ENCODE peak calls at places on chromosomes 16 and 17, in seven cellular contexts. A is brain microvascular endothelial cell, J is uterus, H is adrenal gland, U is left lung, V is LNCaP clone FGC, E is tibial nerve. D is an unnamed sample.

GRCh38 chr16:73433493-73434307 is 385.8 kb upstream of the ZFHX3 start:
- DNase-seq in A (no peak), J (no peak), H (no peak), U (no peak), V (no peak), E (no peak), D (no peak)

GRCh38 chr17:67606471-67606870 is 111.3 kb upstream of the NOL11 start:
- DNase-seq in A (peak; percentile 75), J (no peak), H (peak; percentile 89), U (no peak), V (peak; percentile 31), E (no peak), D (no peak)

GRCh38 chr17:34638526-34639260 is 59.3 kb downstream of the TMEM132E start:
- DNase-seq in A (no peak), J (no peak), H (no peak), U (no peak), V (no peak), E (no peak), D (no peak)

GRCh38 chr16:2517954-2518605 is 2.1 kb upstream of the AMDHD2 start:
- DNase-seq in A (no peak), J (no peak), H (no peak), U (no peak), V (no peak), E (no peak), D (no peak)

GRCh38 chr17:3954921-3955320 is 9.3 kb downstream of the ATP2A3 start:
- DNase-seq in A (no peak), J (no peak), H (no peak), U (no peak), V (no peak), E (no peak), D (no peak)

GRCh38 chr17:45857977-45858708 is 13.5 kb downstream of the SPPL2C start:
- DNase-seq in A (peak; percentile 22), J (no peak), H (no peak), U (no peak), V (no peak), E (no peak), D (no peak)

GRCh38 chr17:80441133-80441578 is 26.2 kb downstream of the ENDOV start:
- DNase-seq in A (no peak), J (no peak), H (peak; percentile 68), U (no peak), V (no peak), E (no peak), D (peak; percentile 34)

GRCh38 chr16:16141784-16142396 is 81.4 kb downstream of the ABCC6 start:
- DNase-seq in A (no peak), J (no peak), H (no peak), U (no peak), V (no peak), E (no peak), D (no peak)

GRCh38 chr17:21183468-21183867 is 30.5 kb downstream of the TMEM11 start:
- DNase-seq in A (no peak), J (no peak), H (no peak), U (no peak), V (no peak), E (no peak), D (no peak)

GRCh38 chr16:49483651-49484451 is 110.2 kb downstream of the C16orf78 start:
- DNase-seq in A (no peak), J (peak; percentile 15), H (no peak), U (no peak), V (no peak), E (no peak), D (no peak)

GRCh38 chr16:85891033-85891775 is 7.8 kb upstream of the IRF8 start:
- DNase-seq in A (peak; percentile 31), J (no peak), H (no peak), U (no peak), V (peak; percentile 87), E (no peak), D (no peak)

GRCh38 chr16:51734220-51734619 is 583.1 kb upstream of the SALL1 start:
- DNase-seq in A (no peak), J (no peak), H (no peak), U (no peak), V (peak; percentile 33), E (no peak), D (no peak)

DNA sequence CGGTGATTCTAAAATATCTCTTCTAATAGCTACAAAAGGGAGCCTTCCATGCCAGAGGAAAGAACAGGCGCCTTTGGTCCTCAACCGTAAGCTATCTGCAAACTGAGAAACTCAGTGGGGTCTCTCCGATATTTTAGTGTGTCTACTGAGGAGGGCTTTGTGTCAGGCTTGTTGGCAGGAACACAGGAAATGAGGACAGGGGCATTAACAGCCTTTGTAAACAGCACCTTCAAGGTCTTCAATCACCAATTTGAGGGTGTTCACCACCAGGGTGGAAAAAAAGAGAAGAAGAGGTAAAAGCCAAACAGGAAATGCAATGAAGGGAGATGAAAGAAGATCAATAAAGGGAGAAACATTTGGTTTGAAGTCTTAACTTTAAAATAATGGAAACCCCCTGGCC is 580.1 kb upstream of the SALL1 start:
- DNase-seq in A (no peak), J (no peak), H (no peak), U (no peak), V (no peak), E (no peak), D (no peak)
- TF ChIP-seq CTCF in A (no peak), J (no peak), H (no peak), U (no peak), V (no peak), E (no peak), D (no peak)

GRCh38 chr17:72479113-72479512 is 358.3 kb downstream of the SOX9 start:
- DNase-seq in A (no peak), J (no peak), H (no peak), U (no peak), V (no peak), E (no peak), D (no peak)
- TF ChIP-seq CTCF in A (no peak), J (no peak), H (no peak), U (no peak), V (peak; percentile 16), E (no peak), D (no peak)

GRCh38 chr17:77892469-77893143 is 65.9 kb upstream of the TNRC6C start:
- DNase-seq in A (no peak), J (no peak), H (no peak), U (peak; percentile 67), V (no peak), E (no peak), D (no peak)
- TF ChIP-seq CTCF in A (peak; percentile 64), J (no peak), H (no peak), U (no peak), V (peak; percentile 30), E (no peak), D (no peak)

GRCh38 chr17:2124391-2124790 is 69.5 kb downstream of the HIC1 start:
- DNase-seq in A (no peak), J (no peak), H (no peak), U (no peak), V (no peak), E (no peak), D (no peak)

GRCh38 chr17:2125013-2125535 is 70.2 kb downstream of the HIC1 start:
- DNase-seq in A (peak; percentile 87), J (no peak), H (no peak), U (no peak), V (no peak), E (no peak), D (no peak)

GRCh38 chr17:2120550-2121335 is 65.8 kb downstream of the HIC1 start:
- DNase-seq in A (no peak), J (no peak), H (no peak), U (no peak), V (no peak), E (no peak), D (no peak)

GRCh38 chr17:2123467-2124251 is 68.8 kb downstream of the HIC1 start:
- DNase-seq in A (no peak), J (no peak), H (peak; percentile 42), U (no peak), V (no peak), E (no peak), D (no peak)

DNA sequence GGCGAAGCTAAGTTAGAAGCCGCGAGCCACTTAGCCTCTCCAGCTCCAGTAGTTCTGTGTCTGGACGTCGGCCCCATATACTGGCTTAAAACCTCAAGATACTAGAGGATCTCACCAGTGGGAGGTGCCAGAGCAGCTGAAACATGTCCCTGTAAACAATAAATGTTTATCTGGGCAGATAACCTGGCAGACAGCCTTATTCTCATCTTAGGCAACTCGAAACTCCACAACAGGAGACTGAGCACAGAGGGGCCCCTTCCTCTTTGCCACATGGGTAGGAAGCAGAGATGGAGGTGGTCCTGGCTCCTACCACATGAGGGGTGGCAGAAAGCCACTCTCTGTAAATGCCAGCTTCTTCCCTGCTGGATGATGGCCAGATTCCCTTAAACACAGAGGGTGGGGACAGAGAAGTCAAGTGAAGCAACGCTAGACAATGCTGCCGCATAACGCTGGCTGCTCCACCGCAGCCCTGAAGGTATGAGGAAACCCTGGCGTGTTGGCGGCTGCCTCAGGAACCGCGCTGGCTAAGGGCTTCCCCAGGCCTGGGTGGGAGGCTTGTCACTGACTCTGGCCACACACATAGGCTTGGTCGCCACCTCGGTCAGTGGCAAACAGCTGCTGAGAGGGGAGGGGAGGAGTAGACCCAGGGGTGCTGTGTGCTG is 67.9 kb downstream of the HIC1 start:
- DNase-seq in A (peak; percentile 73), J (peak; percentile 68), H (peak; percentile 68), U (peak; percentile 91), V (peak; percentile 87), E (no peak), D (no peak)
- TF ChIP-seq CTCF in A (peak; percentile 19), J (peak; percentile 12), H (peak; percentile 35), U (no peak), V (peak; percentile 53), E (no peak), D (no peak)

GRCh38 chr17:31487648-31488263 is 96.3 kb downstream of the RAB11FIP4 start:
- DNase-seq in A (peak; percentile 10), J (peak; percentile 74), H (peak; percentile 85), U (peak; percentile 99), V (peak; percentile 76), E (peak; percentile 51), D (peak; percentile 89)
- TF ChIP-seq CTCF in A (no peak), J (no peak), H (no peak), U (no peak), V (no peak), E (no peak), D (no peak)